ENCODE peak calls at places on chromosomes 1 and 21, in six cellular contexts. F is CD4-positive, alpha-beta T cell; Q is mesenchymal stem cell; M is ascending aorta; Y is uterus; U is astrocyte. P is an unnamed sample.

GRCh38 chr1:152167835-152168534 is 9.0 kb upstream of the RPTN start:
- DNase-seq in U (peak), F (no peak), M (no peak), Y (no peak), Q (peak), P (peak)

GRCh38 chr1:243667591-243667990 is 182.5 kb downstream of the AKT3 start:
- DNase-seq in M (no peak), U (no peak), Q (no peak), F (no peak), Y (no peak), P (no peak)

GRCh38 chr1:52403566-52404115 is 582 bp downstream of the ORC1 start:
- DNase-seq in M (no peak), Q (peak), Y (no peak), U (peak), F (peak), P (peak)

GRCh38 chr21:36980280-36981048 is 14.0 kb upstream of the HLCS start:
- DNase-seq in M (no peak), Q (peak), F (no peak), Y (peak), U (no peak), P (peak)

GRCh38 chr1:32063261-32063681 is 9.5 kb upstream of the TMEM39B start:
- DNase-seq in U (peak), Q (peak), F (no peak), Y (no peak), M (no peak), P (peak)

GRCh38 chr1:8133657-8134430 is 107.7 kb upstream of the ERRFI1 start:
- DNase-seq in Y (peak), Q (peak), U (peak), M (peak), F (no peak), P (peak)

GRCh38 chr1:244280221-244280620 is 171.5 kb downstream of the ADSS2 start:
- DNase-seq in U (no peak), Q (peak), Y (no peak), M (no peak), F (no peak), P (peak)

GRCh38 chr1:103284270-103284669 is 175.9 kb upstream of the COL11A1 start:
- DNase-seq in M (no peak), U (peak), Y (no peak), Q (peak), F (no peak), P (peak)

GRCh38 chr21:44051462-44051941 is 39.4 kb downstream of the TRAPPC10 start:
- DNase-seq in U (peak), F (no peak), M (no peak), Q (peak), Y (peak), P (peak)

GRCh38 chr1:92538048-92538412 is 51.3 kb upstream of the GFI1 start:
- DNase-seq in Y (no peak), Q (peak), U (peak), M (no peak), F (no peak), P (no peak)

GRCh38 chr1:90725961-90726715 is 9.0 kb upstream of the BARHL2 start:
- DNase-seq in M (no peak), U (no peak), F (no peak), Q (no peak), Y (no peak), P (peak)

GRCh38 chr1:192633533-192634258 is 2.3 kb upstream of the RGS13 start:
- DNase-seq in M (no peak), F (no peak), Y (no peak), U (peak), Q (no peak), P (peak)
- H3K27ac ChIP-seq in M (no peak), F (no peak), Y (peak), U (no peak), Q (no peak), P (no peak)

DNA sequence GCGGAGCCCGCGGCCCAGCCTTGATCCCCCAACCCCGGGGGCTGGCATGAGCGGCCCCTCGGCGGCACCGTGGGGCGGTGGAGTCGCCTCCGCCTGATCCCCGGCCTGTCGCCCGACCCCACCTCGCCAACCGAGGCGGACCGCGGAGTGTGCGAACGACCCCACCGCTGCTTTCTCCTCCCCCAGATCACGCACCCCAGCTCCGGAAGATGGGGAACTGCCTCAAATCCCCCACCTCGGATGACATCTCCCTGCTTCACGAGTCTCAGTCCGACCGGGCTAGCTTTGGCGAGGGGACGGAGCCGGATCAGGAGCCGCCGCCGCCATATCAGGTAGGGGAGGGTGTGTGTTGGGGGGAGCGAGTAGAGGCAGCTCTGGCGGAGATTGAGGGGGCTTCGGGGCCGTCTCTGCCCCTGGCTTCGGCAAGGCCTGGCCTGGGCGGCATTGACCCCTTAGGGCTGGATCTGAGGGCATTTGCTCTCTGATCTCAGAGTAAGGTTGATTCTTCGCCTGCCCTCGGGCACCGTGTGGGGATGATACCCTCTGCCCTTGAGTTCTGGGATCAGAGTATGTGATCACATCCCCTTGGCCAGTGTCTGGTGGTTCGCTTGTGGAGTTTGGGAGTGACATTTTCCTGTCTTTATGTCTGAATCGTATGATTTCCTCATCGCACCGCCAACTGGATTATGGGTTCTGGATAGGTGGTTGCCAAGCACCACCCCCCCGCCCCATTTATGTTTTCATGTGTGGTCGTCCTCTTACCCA is 657 bp downstream of the RNF11 start:
- DNase-seq in Q (peak), Y (peak), M (peak), F (peak), U (peak), P (peak)
- H3K27ac ChIP-seq in Q (peak), Y (peak), M (peak), F (peak), U (peak), P (peak)

GRCh38 chr21:30207252-30207579 is 8.7 kb downstream of the CLDN8 start:
- DNase-seq in Y (no peak), F (no peak), M (no peak), U (no peak), Q (no peak), P (no peak)

GRCh38 chr21:30209571-30209970 is 6.3 kb downstream of the CLDN8 start:
- DNase-seq in U (no peak), Q (no peak), M (no peak), F (no peak), Y (no peak), P (no peak)

DNA sequence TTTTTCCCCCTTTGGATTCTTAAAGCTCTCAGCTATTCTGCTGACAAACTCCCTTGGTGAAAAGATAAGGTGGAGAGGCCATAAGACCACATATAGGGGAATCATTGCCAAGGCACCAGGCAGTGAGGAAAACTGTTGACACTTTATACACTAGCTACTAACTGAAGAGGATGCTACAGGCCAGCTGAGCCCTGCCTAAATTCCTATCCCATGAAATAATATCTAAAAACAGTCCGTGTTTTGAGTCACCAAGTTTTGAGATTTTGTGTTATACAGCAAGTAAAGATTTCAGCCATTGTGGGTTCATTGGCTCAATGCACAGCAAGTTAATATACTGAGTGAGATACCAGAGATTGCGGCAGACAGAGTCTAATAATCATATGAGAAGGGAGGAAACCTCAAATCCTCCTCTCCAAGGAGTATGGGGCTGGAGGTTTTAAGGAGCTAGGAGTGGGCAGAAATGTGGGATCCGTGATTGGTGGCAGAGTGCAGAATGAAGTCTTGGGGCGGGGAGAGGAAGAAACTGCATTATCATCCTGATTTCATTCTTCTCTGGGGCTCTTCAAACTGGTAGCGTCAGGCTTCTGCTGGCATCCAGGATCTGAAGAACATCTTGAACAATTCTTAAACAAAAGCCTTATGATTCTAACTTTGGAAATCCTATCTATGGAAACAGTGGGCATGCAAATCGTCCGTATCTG is 9.2 kb downstream of the CLDN8 start:
- DNase-seq in F (no peak), Y (no peak), M (no peak), U (peak), Q (peak), P (peak)
- H3K27ac ChIP-seq in F (no peak), Y (no peak), M (no peak), U (peak), Q (no peak), P (peak)

GRCh38 chr1:228849011-228849541 is 113.8 kb downstream of the RHOU start:
- DNase-seq in F (no peak), U (no peak), M (no peak), Q (no peak), Y (no peak), P (no peak)
- H3K27ac ChIP-seq in F (no peak), U (no peak), M (no peak), Q (no peak), Y (no peak), P (no peak)

GRCh38 chr21:42302292-42302650 is 12.9 kb downstream of the TFF3 start:
- DNase-seq in Y (no peak), M (no peak), F (no peak), Q (no peak), U (no peak), P (no peak)
- H3K27ac ChIP-seq in Y (peak), M (peak), F (no peak), Q (no peak), U (no peak), P (no peak)

GRCh38 chr21:41887682-41888081 is 8.5 kb upstream of the PRDM15 start:
- DNase-seq in M (no peak), U (no peak), Y (no peak), F (no peak), Q (no peak), P (no peak)
- H3K27ac ChIP-seq in M (no peak), U (no peak), Y (no peak), F (no peak), Q (no peak), P (no peak)

DNA sequence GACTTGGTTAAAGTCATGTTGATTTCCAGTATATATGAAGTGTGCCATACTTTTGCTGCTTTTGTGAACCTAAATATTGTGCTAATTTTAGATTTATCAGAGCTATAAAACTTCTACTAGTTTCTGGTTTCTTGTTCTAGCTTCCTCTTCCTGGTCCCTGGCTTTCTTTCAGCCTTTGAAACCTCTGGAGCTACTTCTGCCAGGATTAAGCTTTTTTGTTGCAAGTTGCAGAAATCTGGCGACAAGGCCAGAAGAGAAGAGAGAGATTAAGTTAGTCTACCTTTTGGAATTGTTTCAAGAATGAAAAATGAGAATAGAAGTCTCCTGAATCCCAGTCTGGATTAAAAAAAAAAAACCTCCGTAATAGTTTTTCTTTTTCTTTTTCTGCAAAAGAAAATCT is 13.5 kb downstream of the RNF2 start:
- DNase-seq in Q (no peak), M (no peak), U (no peak), F (no peak), Y (no peak), P (no peak)
- H3K27ac ChIP-seq in Q (no peak), M (no peak), U (no peak), F (no peak), Y (no peak), P (no peak)

DNA sequence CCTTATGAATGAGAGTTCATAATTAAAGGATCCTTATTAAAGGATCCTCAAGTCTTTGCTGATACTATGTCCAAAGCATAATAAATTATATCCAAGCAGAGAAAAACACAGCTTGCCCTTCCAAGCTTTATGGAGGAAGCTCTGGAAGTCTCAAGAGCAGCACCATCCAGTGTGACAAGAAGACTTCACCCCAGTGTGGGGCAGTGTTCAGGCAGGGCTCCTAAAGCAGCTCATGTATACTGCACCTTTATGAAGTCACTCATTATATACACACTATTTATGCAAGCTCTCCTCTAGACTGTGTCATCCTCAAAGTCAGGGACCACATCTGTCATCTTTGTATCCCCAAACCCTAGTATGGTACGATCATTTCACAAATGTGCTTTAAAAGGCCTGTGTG is 11.9 kb upstream of the CCN1 start:
- DNase-seq in Q (peak), F (no peak), U (no peak), Y (no peak), M (no peak), P (peak)
- H3K27ac ChIP-seq in Q (peak), F (no peak), U (peak), Y (peak), M (peak), P (no peak)

P was measured in fibroblast of lung.